ENCODE peak calls at places on chromosome X, in four cellular contexts. One of them, this sample, is unnamed.

GRCh38 chrX:11111947-11112346 is 815 bp downstream of the HCCS start:
- DNase-seq in A549: no peak
- DNase-seq in Calu3: no peak
- DNase-seq in gastrocnemius medialis: no peak
- DNase-seq in this sample: no peak

GRCh38 chrX:47030339-47030738 is 47.9 kb upstream of the RGN start:
- DNase-seq in A549: peak
- DNase-seq in Calu3: peak
- DNase-seq in gastrocnemius medialis: no peak
- DNase-seq in this sample: peak

GRCh38 chrX:38654302-38654701 is 93.0 kb downstream of the TSPAN7 start:
- DNase-seq in A549: peak
- DNase-seq in Calu3: peak
- DNase-seq in gastrocnemius medialis: no peak
- DNase-seq in this sample: no peak

GRCh38 chrX:91039777-91040176 is 394.9 kb upstream of the PABPC5 start:
- DNase-seq in A549: no peak
- DNase-seq in Calu3: no peak
- DNase-seq in gastrocnemius medialis: no peak
- DNase-seq in this sample: no peak

GRCh38 chrX:17547658-17548057 is 172.7 kb downstream of the NHS start:
- DNase-seq in A549: peak
- DNase-seq in Calu3: peak
- DNase-seq in gastrocnemius medialis: peak
- DNase-seq in this sample: no peak

GRCh38 chrX:130094712-130095111 is 15.6 kb downstream of the ELF4 start:
- DNase-seq in A549: no peak
- DNase-seq in Calu3: no peak
- DNase-seq in gastrocnemius medialis: no peak
- DNase-seq in this sample: no peak

GRCh38 chrX:55340896-55341433 is 76.2 kb upstream of the PAGE3 start:
- DNase-seq in A549: no peak
- DNase-seq in Calu3: no peak
- DNase-seq in gastrocnemius medialis: no peak
- DNase-seq in this sample: no peak

GRCh38 chrX:115713465-115713864 is 152.5 kb downstream of the PLS3 start:
- DNase-seq in A549: no peak
- DNase-seq in Calu3: no peak
- DNase-seq in gastrocnemius medialis: no peak
- DNase-seq in this sample: no peak

GRCh38 chrX:115491766-115492165 is 69.2 kb upstream of the PLS3 start:
- DNase-seq in A549: no peak
- DNase-seq in Calu3: no peak
- DNase-seq in gastrocnemius medialis: no peak
- DNase-seq in this sample: no peak

GRCh38 chrX:135982860-135983259 is 2.4 kb upstream of the SLC9A6 start:
- DNase-seq in A549: no peak
- DNase-seq in Calu3: no peak
- DNase-seq in gastrocnemius medialis: no peak
- DNase-seq in this sample: no peak

GRCh38 chrX:43025806-43026205 is 247.8 kb upstream of the PPP1R2C start:
- DNase-seq in A549: no peak
- DNase-seq in Calu3: no peak
- DNase-seq in gastrocnemius medialis: no peak
- DNase-seq in this sample: no peak

GRCh38 chrX:56793533-56794320 is 64.7 kb downstream of the NBDY start:
- DNase-seq in A549: no peak
- DNase-seq in Calu3: no peak
- DNase-seq in gastrocnemius medialis: no peak
- DNase-seq in this sample: no peak

GRCh38 chrX:136725446-136726104 is 55.2 kb downstream of the ARHGEF6 start:
- DNase-seq in A549: no peak
- DNase-seq in Calu3: no peak
- DNase-seq in gastrocnemius medialis: peak
- DNase-seq in this sample: peak

GRCh38 chrX:18129694-18130093 is 91.0 kb downstream of the BEND2 start:
- DNase-seq in A549: no peak
- DNase-seq in Calu3: no peak
- DNase-seq in gastrocnemius medialis: no peak
- DNase-seq in this sample: no peak

GRCh38 chrX:155094468-155095061 is 23.3 kb downstream of the BRCC3 start:
- DNase-seq in A549: no peak
- DNase-seq in Calu3: peak
- DNase-seq in gastrocnemius medialis: no peak
- DNase-seq in this sample: no peak

GRCh38 chrX:44043496-44043895 is 70.3 kb upstream of the NDP start:
- DNase-seq in A549: no peak
- DNase-seq in Calu3: peak
- DNase-seq in gastrocnemius medialis: no peak
- DNase-seq in this sample: no peak

GRCh38 chrX:155876704-155877103 is 4.4 kb upstream of the VAMP7 start:
- DNase-seq in A549: no peak
- DNase-seq in Calu3: no peak
- DNase-seq in gastrocnemius medialis: no peak
- DNase-seq in this sample: no peak

GRCh38 chrX:100872161-100872560 is 2.0 kb downstream of the NOX1 start:
- DNase-seq in A549: no peak
- DNase-seq in Calu3: no peak
- DNase-seq in gastrocnemius medialis: no peak
- DNase-seq in this sample: no peak

GRCh38 chrX:56233100-56233499 is 944 bp downstream of the KLF8 start:
- DNase-seq in A549: no peak
- DNase-seq in Calu3: no peak
- DNase-seq in gastrocnemius medialis: no peak
- DNase-seq in this sample: no peak

GRCh38 chrX:142860944-142861343 is 164.8 kb upstream of the SPANXN4 start:
- DNase-seq in A549: no peak
- DNase-seq in Calu3: no peak
- DNase-seq in gastrocnemius medialis: no peak
- DNase-seq in this sample: no peak

GRCh38 chrX:116317409-116317808 is 119.0 kb upstream of the SLC6A14 start:
- DNase-seq in A549: no peak
- DNase-seq in Calu3: peak
- DNase-seq in gastrocnemius medialis: no peak
- DNase-seq in this sample: no peak

GRCh38 chrX:121641560-121641959 is 594.1 kb downstream of the GLUD2 start:
- DNase-seq in A549: no peak
- DNase-seq in Calu3: no peak
- DNase-seq in gastrocnemius medialis: no peak
- DNase-seq in this sample: no peak

GRCh38 chrX:3119376-3119775 is 78.1 kb downstream of the ARSF start:
- DNase-seq in A549: no peak
- DNase-seq in Calu3: no peak
- DNase-seq in gastrocnemius medialis: no peak
- DNase-seq in this sample: no peak

GRCh38 chrX:45505214-45505613 is 304.5 kb upstream of the DIPK2B start:
- DNase-seq in A549: no peak
- DNase-seq in Calu3: no peak
- DNase-seq in gastrocnemius medialis: no peak
- DNase-seq in this sample: no peak

GRCh38 chrX:76802698-76803097 is 375.2 kb downstream of the MAGEE1 start:
- DNase-seq in A549: peak
- DNase-seq in Calu3: no peak
- DNase-seq in gastrocnemius medialis: no peak
- DNase-seq in this sample: no peak

GRCh38 chrX:16946971-16947562 is 609 bp downstream of the REPS2 start:
- DNase-seq in A549: no peak
- DNase-seq in Calu3: peak
- DNase-seq in gastrocnemius medialis: no peak
- DNase-seq in this sample: no peak

GRCh38 chrX:11447418-11447817 is 154.2 kb downstream of the AMELX start:
- DNase-seq in A549: no peak
- DNase-seq in Calu3: no peak
- DNase-seq in gastrocnemius medialis: no peak
- DNase-seq in this sample: no peak

GRCh38 chrX:19225906-19226305 is 103.6 kb upstream of the ADGRG2 start:
- DNase-seq in A549: peak
- DNase-seq in Calu3: no peak
- DNase-seq in gastrocnemius medialis: no peak
- DNase-seq in this sample: no peak

GRCh38 chrX:124507276-124507675 is 160.9 kb downstream of the SH2D1A start:
- DNase-seq in A549: no peak
- DNase-seq in Calu3: no peak
- DNase-seq in gastrocnemius medialis: no peak
- DNase-seq in this sample: no peak

GRCh38 chrX:80223922-80224579 is 196.2 kb upstream of the TENT5D start:
- DNase-seq in A549: no peak
- DNase-seq in Calu3: no peak
- DNase-seq in gastrocnemius medialis: no peak
- DNase-seq in this sample: no peak

GRCh38 chrX:6917666-6918065 is 229.8 kb upstream of the STS start:
- DNase-seq in A549: no peak
- DNase-seq in Calu3: no peak
- DNase-seq in gastrocnemius medialis: no peak
- DNase-seq in this sample: no peak

GRCh38 chrX:68826113-68826980 is 2.5 kb upstream of the EFNB1 start:
- DNase-seq in A549: no peak
- DNase-seq in Calu3: no peak
- DNase-seq in gastrocnemius medialis: no peak
- DNase-seq in this sample: no peak

GRCh38 chrX:134249231-134249630 is 12.2 kb downstream of the CCDC160 start:
- DNase-seq in A549: no peak
- DNase-seq in Calu3: no peak
- DNase-seq in gastrocnemius medialis: no peak
- DNase-seq in this sample: no peak

GRCh38 chrX:22987452-22987851 is 12.3 kb upstream of the DDX53 start:
- DNase-seq in A549: no peak
- DNase-seq in Calu3: no peak
- DNase-seq in gastrocnemius medialis: no peak
- DNase-seq in this sample: no peak

GRCh38 chrX:136779346-136779781 is 1.4 kb downstream of the ARHGEF6 start:
- DNase-seq in A549: no peak
- DNase-seq in Calu3: no peak
- DNase-seq in gastrocnemius medialis: no peak
- DNase-seq in this sample: no peak

GRCh38 chrX:103831803-103832544 is at the start of gene RAB9B:
- DNase-seq in A549: no peak
- DNase-seq in Calu3: peak
- DNase-seq in gastrocnemius medialis: peak
- DNase-seq in this sample: no peak

GRCh38 chrX:79462458-79462857 is 95.3 kb upstream of the ITM2A start:
- DNase-seq in A549: no peak
- DNase-seq in Calu3: no peak
- DNase-seq in gastrocnemius medialis: no peak
- DNase-seq in this sample: no peak

GRCh38 chrX:131072871-131073571 is 14.9 kb downstream of the ARHGAP36 start:
- DNase-seq in A549: no peak
- DNase-seq in Calu3: no peak
- DNase-seq in gastrocnemius medialis: no peak
- DNase-seq in this sample: no peak

GRCh38 chrX:108261541-108262218 is 170.1 kb downstream of the ATG4A start:
- DNase-seq in A549: no peak
- DNase-seq in Calu3: no peak
- DNase-seq in gastrocnemius medialis: no peak
- DNase-seq in this sample: no peak

GRCh38 chrX:25726539-25726938 is 411.6 kb upstream of the MAGEB18 start:
- DNase-seq in A549: no peak
- DNase-seq in Calu3: peak
- DNase-seq in gastrocnemius medialis: no peak
- DNase-seq in this sample: no peak

GRCh38 chrX:25717122-25717521 is 421.0 kb upstream of the MAGEB18 start:
- DNase-seq in A549: no peak
- DNase-seq in Calu3: no peak
- DNase-seq in gastrocnemius medialis: no peak
- DNase-seq in this sample: no peak

GRCh38 chrX:25721564-25721963 is 416.6 kb upstream of the MAGEB18 start:
- DNase-seq in A549: no peak
- DNase-seq in Calu3: no peak
- DNase-seq in gastrocnemius medialis: no peak
- DNase-seq in this sample: no peak
- TF ChIP-seq CTCF in A549: peak
- TF ChIP-seq CTCF in Calu3: no peak
- TF ChIP-seq CTCF in gastrocnemius medialis: no peak
- TF ChIP-seq CTCF in this sample: no peak

DNA sequence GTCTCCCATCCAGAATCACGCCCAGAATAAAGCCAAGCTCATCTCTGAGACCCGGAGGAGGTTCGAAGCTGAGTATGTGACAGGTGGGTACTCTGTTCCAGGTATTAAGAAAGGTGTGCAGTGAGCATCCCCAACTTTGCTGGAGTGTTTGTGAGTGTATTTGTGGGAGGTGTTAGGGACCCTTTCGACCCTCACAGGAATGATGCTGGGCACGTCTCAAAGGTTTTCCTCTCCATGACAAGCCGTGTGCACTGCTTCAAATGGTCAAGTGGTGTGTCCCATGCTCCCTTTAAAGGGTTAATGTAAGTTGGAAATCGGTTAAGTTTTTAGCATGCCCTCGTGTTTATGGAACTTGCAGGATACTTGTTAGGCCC is 442 bp downstream of the MOSPD2 start:
- DNase-seq in A549: no peak
- DNase-seq in Calu3: no peak
- DNase-seq in gastrocnemius medialis: no peak
- DNase-seq in this sample: no peak
- TF ChIP-seq CTCF in A549: no peak
- TF ChIP-seq CTCF in Calu3: no peak
- TF ChIP-seq CTCF in gastrocnemius medialis: no peak
- TF ChIP-seq CTCF in this sample: no peak

GRCh38 chrX:150473371-150473770 is 95.0 kb upstream of the MTM1 start:
- DNase-seq in A549: no peak
- DNase-seq in Calu3: no peak
- DNase-seq in gastrocnemius medialis: no peak
- DNase-seq in this sample: no peak

GRCh38 chrX:150476183-150476699 is 92.2 kb upstream of the MTM1 start:
- DNase-seq in A549: no peak
- DNase-seq in Calu3: no peak
- DNase-seq in gastrocnemius medialis: no peak
- DNase-seq in this sample: no peak

GRCh38 chrX:150477364-150477763 is 91.1 kb upstream of the MTM1 start:
- DNase-seq in A549: no peak
- DNase-seq in Calu3: no peak
- DNase-seq in gastrocnemius medialis: no peak
- DNase-seq in this sample: no peak

GRCh38 chrX:150478496-150479492 is 89.6 kb upstream of the MTM1 start:
- DNase-seq in A549: no peak
- DNase-seq in Calu3: no peak
- DNase-seq in gastrocnemius medialis: no peak
- DNase-seq in this sample: no peak

DNA sequence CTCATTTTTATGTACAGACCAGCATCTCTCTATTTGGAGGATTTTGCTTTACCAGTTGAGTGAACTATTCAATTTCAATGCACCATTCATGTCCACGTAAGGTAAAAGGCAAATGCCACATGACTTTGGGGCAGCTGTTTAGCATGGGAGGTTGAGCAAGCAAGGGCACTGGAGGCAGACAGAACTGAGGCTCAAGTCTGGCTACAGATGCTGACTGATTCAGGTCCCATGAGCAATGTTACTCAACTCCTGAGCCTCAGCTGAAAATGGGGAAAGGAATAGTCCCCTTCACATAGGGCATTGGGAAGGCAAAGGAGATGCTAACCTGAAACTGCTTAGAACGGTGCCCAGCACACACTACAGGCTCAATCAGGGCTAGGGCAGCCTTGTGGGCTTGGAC is 93.0 kb upstream of the MTM1 start:
- DNase-seq in A549: no peak
- DNase-seq in Calu3: no peak
- DNase-seq in gastrocnemius medialis: no peak
- DNase-seq in this sample: no peak
- TF ChIP-seq CTCF in A549: no peak
- TF ChIP-seq CTCF in Calu3: no peak
- TF ChIP-seq CTCF in gastrocnemius medialis: no peak
- TF ChIP-seq CTCF in this sample: no peak

GRCh38 chrX:110125435-110125834 is 122.5 kb downstream of the TMEM164 start:
- DNase-seq in A549: no peak
- DNase-seq in Calu3: peak
- DNase-seq in gastrocnemius medialis: no peak
- DNase-seq in this sample: no peak
- TF ChIP-seq CTCF in A549: peak
- TF ChIP-seq CTCF in Calu3: no peak
- TF ChIP-seq CTCF in gastrocnemius medialis: no peak
- TF ChIP-seq CTCF in this sample: peak

This sample was measured in AG04449.